ENCODE peak calls at places on chromosomes 1 and 21, in four cellular contexts. H is K562, M is HepG2, Q is HCT116. W is an unnamed sample.

GRCh38 chr1:244092293-244093264 is 41.5 kb downstream of the ZBTB18 start:
- DNase-seq in H (no peak), M (no peak), Q (no peak), W (no peak)

GRCh38 chr1:41483960-41484844 is at the start of gene EDN2:
- DNase-seq in H (no peak), M (no peak), Q (no peak), W (no peak)

GRCh38 chr1:157831968-157832626 is 9.5 kb downstream of the CD5L start:
- DNase-seq in H (no peak), M (no peak), Q (no peak), W (no peak)

GRCh38 chr1:28458237-28459228 is 47.3 kb upstream of the RCC1 start:
- DNase-seq in H (no peak), M (no peak), Q (no peak), W (no peak)

GRCh38 chr21:34336756-34337391 is 26.9 kb upstream of the KCNE2 start:
- DNase-seq in H (no peak), M (no peak), Q (no peak), W (no peak)

GRCh38 chr1:65267291-65268087 is 41.9 kb upstream of the DNAJC6 start:
- DNase-seq in H (peak; percentile 47), M (no peak), Q (no peak), W (no peak)

GRCh38 chr21:29942033-29942432 is 2.2 kb upstream of the GRIK1 start:
- DNase-seq in H (no peak), M (no peak), Q (no peak), W (no peak)

GRCh38 chr1:88773540-88774150 is 89.6 kb downstream of the PKN2 start:
- DNase-seq in H (no peak), M (peak; percentile 2), Q (peak; percentile 53), W (no peak)

GRCh38 chr21:14740692-14741091 is 194.6 kb upstream of the SAMSN1 start:
- DNase-seq in H (no peak), M (no peak), Q (no peak), W (no peak)

GRCh38 chr1:227885648-227886502 is 61.9 kb downstream of the WNT9A start:
- DNase-seq in H (peak; percentile 68), M (no peak), Q (peak; percentile 49), W (peak; percentile 51)

GRCh38 chr1:52550447-52550846 is 2.4 kb downstream of the TUT4 start:
- DNase-seq in H (no peak), M (peak; percentile 83), Q (no peak), W (no peak)

GRCh38 chr1:210143465-210144062 is 89.0 kb upstream of the SERTAD4 start:
- DNase-seq in H (peak; percentile 40), M (peak; percentile 29), Q (peak; percentile 58), W (peak; percentile 77)
- TF ChIP-seq FOSL1 in H (no peak), M (no peak), Q (no peak), W (no peak)

DNA sequence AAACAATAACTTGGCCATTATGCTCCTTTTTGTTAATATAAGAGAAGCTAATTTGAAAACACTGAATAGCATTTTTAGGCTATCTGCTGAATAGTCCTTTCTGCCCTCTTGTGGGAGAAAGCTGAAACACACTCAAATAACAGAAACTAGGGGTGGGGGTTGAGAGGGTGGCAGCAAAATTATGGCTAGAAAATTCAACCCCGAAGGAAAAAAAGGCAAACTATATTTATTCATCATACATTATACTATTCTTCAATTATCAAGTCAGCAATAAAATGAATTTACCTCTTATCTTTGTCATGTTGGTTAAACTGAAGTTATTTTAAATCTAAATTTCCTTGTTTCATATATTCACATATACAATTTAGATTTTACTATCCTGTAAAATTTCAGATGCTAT is 255.9 kb downstream of the FAF1 start:
- DNase-seq in H (peak; percentile 69), M (peak; percentile 38), Q (peak; percentile 6), W (no peak)
- TF ChIP-seq FOSL1 in H (no peak), M (no peak), Q (no peak), W (no peak)

GRCh38 chr1:43858324-43858723 is 75.3 kb upstream of the ARTN start:
- DNase-seq in H (no peak), M (peak; percentile 27), Q (no peak), W (peak; percentile 57)
- TF ChIP-seq FOSL1 in H (no peak), M (no peak), Q (no peak), W (no peak)

GRCh38 chr1:17439250-17440073 is at the start of gene RCC2:
- DNase-seq in H (peak; percentile 91), M (peak; percentile 60), Q (peak; percentile 43), W (no peak)
- TF ChIP-seq FOSL1 in H (peak; percentile 36), M (no peak), Q (no peak), W (no peak)

GRCh38 chr1:229058111-229058551 is 212.8 kb upstream of the RAB4A start:
- DNase-seq in H (no peak), M (no peak), Q (no peak), W (no peak)
- TF ChIP-seq FOSL1 in H (no peak), M (no peak), Q (no peak), W (no peak)

W was measured in H1.